ENCODE peak calls at places on chromosomes 12 and 14, in six cellular contexts. D, Z, K, B, P and N are unnamed samples.

GRCh38 chr14:63893701-63894458 is 41.1 kb downstream of the SYNE2 start:
- DNase-seq in D (peak; percentile 58), Z (no peak), K (peak; percentile 16), B (no peak), P (peak; percentile 38), N (no peak)

GRCh38 chr12:128258866-128259555 is 8.0 kb upstream of the TMEM132C start:
- DNase-seq in D (no peak), Z (no peak), K (no peak), B (no peak), P (no peak), N (no peak)

GRCh38 chr12:33752854-33753253 is 269.4 kb upstream of the ALG10 start:
- DNase-seq in D (no peak), Z (no peak), K (no peak), B (no peak), P (no peak), N (no peak)

GRCh38 chr12:57553343-57554202 is 3.7 kb downstream of the KIF5A start:
- DNase-seq in D (no peak), Z (no peak), K (no peak), B (no peak), P (no peak), N (no peak)

GRCh38 chr12:57243521-57244305 is 7.3 kb downstream of the STAC3 start:
- DNase-seq in D (peak; percentile 79), Z (no peak), K (peak; percentile 81), B (no peak), P (peak; percentile 48), N (no peak)

GRCh38 chr12:11885261-11886038 is 185.3 kb upstream of the BCL2L14 start:
- DNase-seq in D (no peak), Z (no peak), K (no peak), B (no peak), P (no peak), N (no peak)

GRCh38 chr12:110266980-110267620 is 13.9 kb upstream of the ATP2A2 start:
- DNase-seq in D (peak; percentile 74), Z (no peak), K (peak; percentile 46), B (peak; percentile 65), P (peak; percentile 65), N (no peak)

GRCh38 chr14:94659953-94660946 is 48.1 kb downstream of the SERPINA3 start:
- DNase-seq in D (no peak), Z (no peak), K (no peak), B (peak; percentile 56), P (no peak), N (no peak)

GRCh38 chr12:68405292-68405900 is 73.2 kb upstream of the MDM1 start:
- DNase-seq in D (no peak), Z (no peak), K (peak; percentile 10), B (no peak), P (no peak), N (no peak)
- H3K27ac ChIP-seq in D (peak overlapping the region; percentile 59), Z (no peak overlapping the region), K (peak overlapping the region; percentile 63), B (peak overlapping the region; percentile 62), P (no peak overlapping the region), N (peak overlapping the region; percentile 92)

DNA sequence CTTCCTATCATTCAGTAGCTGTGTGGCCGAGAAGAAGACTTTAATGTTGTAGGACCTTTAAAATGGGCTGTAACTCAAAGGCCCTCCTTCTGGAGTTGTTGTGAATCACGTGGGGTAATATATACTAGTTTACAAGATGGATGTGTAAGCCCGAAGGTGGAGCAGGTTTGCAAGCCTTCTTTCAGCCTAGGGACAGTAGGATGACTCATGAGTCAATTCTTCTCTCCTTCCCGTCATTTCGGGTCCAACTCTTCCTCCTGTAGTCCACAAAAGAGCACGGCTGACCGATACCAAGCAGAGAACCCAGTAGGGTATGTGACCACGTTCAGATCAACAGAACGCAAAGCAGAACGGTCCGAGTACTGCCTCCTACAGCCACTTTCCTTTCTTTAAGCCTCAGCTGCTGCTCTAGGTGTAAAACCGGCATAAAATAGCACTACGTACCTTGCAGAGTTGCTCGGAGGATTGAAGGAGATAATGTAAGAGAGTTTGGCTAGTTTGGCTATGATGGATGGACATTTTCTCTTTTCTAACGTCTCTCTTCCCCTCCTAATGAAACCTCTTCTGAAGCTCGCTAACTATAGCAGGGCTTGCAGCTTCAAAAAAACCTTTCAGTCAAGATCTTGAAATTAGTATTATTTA is 1.3 kb upstream of the RASSF3 start:
- DNase-seq in D (no peak), Z (peak; percentile 58), K (peak; percentile 39), B (no peak), P (peak; percentile 26), N (no peak)
- TF ChIP-seq POLR2A in D (no peak), Z (peak; percentile 63), K (peak; percentile 58), B (no peak), P (no peak), N (no peak)

DNA sequence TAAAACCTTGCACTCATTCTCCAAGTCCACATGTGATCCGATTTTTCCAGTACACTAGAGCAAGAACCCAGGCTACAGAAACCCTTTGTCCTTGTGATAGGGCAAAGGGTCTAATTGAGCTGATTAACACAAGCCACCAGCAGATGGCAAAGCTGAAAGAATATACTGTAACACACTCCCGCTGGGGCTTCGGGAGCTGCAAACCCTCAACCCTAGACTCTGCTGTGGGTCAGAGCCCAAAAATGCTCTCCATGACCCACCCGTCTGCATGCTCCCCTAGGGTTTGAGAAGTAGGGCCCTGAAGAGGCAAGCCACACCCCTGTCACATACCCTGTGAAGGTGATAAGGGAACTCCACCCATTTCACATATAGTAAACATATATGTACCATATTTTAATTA is 33.6 kb upstream of the PCNX1 start:
- DNase-seq in D (no peak), Z (no peak), K (peak; percentile 17), B (no peak), P (no peak), N (no peak)
- TF ChIP-seq CTCF in D (no peak), Z (peak; percentile 2), K (no peak), B (no peak), P (no peak), N (no peak)

DNA sequence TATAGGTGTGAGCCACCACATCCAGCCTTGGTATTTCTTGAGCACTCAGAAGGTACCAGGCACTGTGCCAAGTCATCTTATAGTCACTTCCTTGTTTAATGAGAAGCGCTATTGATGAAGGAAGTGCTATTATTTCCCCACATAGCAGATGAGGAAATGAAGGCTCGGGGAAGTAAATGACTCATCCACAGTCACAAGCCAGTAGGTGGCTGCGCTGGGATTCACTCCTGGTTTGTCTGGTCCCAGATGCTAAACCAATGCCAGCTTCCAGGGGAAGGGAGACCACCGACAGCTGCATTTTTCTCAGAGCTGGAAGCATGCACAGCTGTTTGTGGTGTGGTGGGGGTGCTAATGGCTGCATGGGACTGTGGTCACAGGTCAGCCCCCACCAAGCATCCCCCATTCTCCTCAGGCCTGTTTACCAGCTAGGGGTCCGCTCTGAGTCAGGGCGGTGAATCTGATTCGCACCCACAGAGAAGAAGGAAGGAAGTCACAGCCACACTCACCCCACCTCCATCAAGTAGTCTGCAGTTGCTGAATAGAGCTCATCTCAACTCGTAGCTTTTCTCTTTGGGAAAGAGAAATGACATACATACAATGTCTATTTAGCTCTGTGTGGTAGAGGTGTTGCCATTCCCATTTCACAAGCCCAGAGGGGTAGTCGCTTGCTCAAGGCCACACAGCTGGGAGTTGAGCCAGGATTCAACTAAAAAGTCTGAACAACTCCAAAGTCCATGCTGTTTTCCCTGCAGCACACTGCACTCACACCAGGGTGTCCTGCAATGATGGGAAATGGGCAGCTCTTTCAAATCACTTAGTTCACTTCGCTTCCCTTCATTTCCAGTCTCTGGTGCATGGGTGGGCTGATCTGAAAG is 6.3 kb upstream of the LTBP2 start:
- DNase-seq in D (peak; percentile 41), Z (no peak), K (peak; percentile 71), B (no peak), P (no peak), N (peak; percentile 49)
- H3K27ac ChIP-seq in D (peak overlapping the region; percentile 66), Z (no peak overlapping the region), K (no peak overlapping the region), B (no peak overlapping the region), P (no peak overlapping the region), N (peak overlapping the region; percentile 48)

GRCh38 chr14:36514278-36515104 is 5.5 kb downstream of the NKX2-1 start:
- DNase-seq in D (no peak), Z (no peak), K (no peak), B (no peak), P (no peak), N (no peak)
- TF ChIP-seq POLR2A in D (no peak), Z (no peak), K (no peak), B (no peak), P (no peak), N (no peak)

GRCh38 chr12:50220357-50221061 is 53.3 kb upstream of the CERS5 start:
- DNase-seq in D (no peak), Z (peak; percentile 57), K (peak; percentile 16), B (no peak), P (no peak), N (no peak)
- TF ChIP-seq CTCF in D (no peak), Z (no peak), K (no peak), B (no peak), P (no peak), N (no peak)